ENCODE peak calls at places on chromosomes 6 and 20, in eight cellular contexts. Q is A673; Y is heart left ventricle; C is stimulated activated naive B cell treated with anti-CD40 and anti-IgM and Interleukin-4, amounts not matched to agents 10 μg/mL and 1 μg/mL and 100 μg/mL, for 72 hours; H is Peyer's patch; G is posterior cingulate gyrus; M is renal cortical epithelial cell; X is H9. N is an unnamed sample.

GRCh38 chr6:46015119-46015968 is at the start of gene CLIC5:
- DNase-seq in G (no peak), X (peak; percentile 37), H (peak; percentile 78), M (no peak), Y (peak; percentile 76), C (no peak), Q (no peak), N (peak; percentile 8)

GRCh38 chr6:145704153-145704781 is 31.1 kb downstream of the EPM2A start:
- DNase-seq in G (no peak), Y (no peak), M (peak; percentile 13), C (no peak), H (no peak), X (no peak), Q (peak; percentile 54), N (peak; percentile 15)

GRCh38 chr6:71489736-71490135 is 201.1 kb downstream of the OGFRL1 start:
- DNase-seq in M (peak; percentile 95), Q (peak; percentile 53), G (no peak), C (no peak), H (no peak), X (peak; percentile 42), Y (no peak), N (no peak)

GRCh38 chr6:90238663-90239542 is 57.7 kb downstream of the BACH2 start:
- DNase-seq in G (no peak), C (no peak), Q (no peak), M (no peak), H (no peak), Y (no peak), X (no peak), N (no peak)

GRCh38 chr20:20364747-20365558 is 3.0 kb upstream of the INSM1 start:
- DNase-seq in Q (no peak), Y (no peak), H (no peak), G (no peak), C (no peak), M (no peak), X (no peak), N (no peak)

GRCh38 chr6:170096191-170096802 is 194.6 kb downstream of the DLL1 start:
- DNase-seq in G (no peak), X (peak; percentile 21), Q (no peak), Y (peak; percentile 1), M (no peak), C (no peak), H (no peak), N (no peak)

GRCh38 chr6:132333639-132334516 is 67.4 kb downstream of the MOXD1 start:
- DNase-seq in C (no peak), M (peak; percentile 92), G (no peak), H (no peak), X (no peak), Q (peak; percentile 21), Y (peak; percentile 45), N (no peak)

GRCh38 chr6:131924881-131925474 is 26.2 kb downstream of the CCN2 start:
- DNase-seq in Q (peak; percentile 74), H (no peak), X (no peak), C (no peak), M (peak; percentile 62), Y (no peak), G (no peak), N (peak; percentile 35)

GRCh38 chr6:112785408-112785807 is 438.3 kb downstream of the RFPL4B start:
- DNase-seq in G (no peak), Q (no peak), C (no peak), X (no peak), H (no peak), Y (no peak), M (no peak), N (no peak)

GRCh38 chr6:13463941-13464340 is 23.5 kb downstream of the GFOD1 start:
- DNase-seq in Y (no peak), H (no peak), C (no peak), Q (no peak), M (no peak), G (no peak), X (no peak), N (no peak)

GRCh38 chr20:35187584-35188190 is 15.8 kb downstream of the PROCR start:
- DNase-seq in X (no peak), G (no peak), M (no peak), Q (no peak), H (no peak), C (no peak), Y (no peak), N (no peak)

GRCh38 chr6:21149460-21149859 is 444.1 kb upstream of the SOX4 start:
- DNase-seq in H (no peak), C (no peak), G (no peak), X (no peak), Q (no peak), Y (no peak), M (no peak), N (no peak)

GRCh38 chr6:143601501-143601900 is 76.3 kb upstream of the PHACTR2 start:
- DNase-seq in Q (no peak), M (no peak), Y (no peak), X (no peak), G (no peak), C (no peak), H (no peak), N (no peak)

GRCh38 chr20:18057106-18057993 is at the start of gene OVOL2:
- DNase-seq in M (peak; percentile 35), G (no peak), C (no peak), Q (no peak), H (peak; percentile 90), Y (no peak), X (peak; percentile 88), N (peak; percentile 9)

GRCh38 chr20:3309226-3309625 is 70.2 kb upstream of the SLC4A11 start:
- DNase-seq in C (no peak), G (no peak), X (no peak), H (no peak), Q (no peak), M (no peak), Y (no peak), N (no peak)

GRCh38 chr6:138555294-138555988 is 56.1 kb upstream of the NHSL1 start:
- DNase-seq in X (no peak), Y (no peak), Q (no peak), M (peak; percentile 55), G (no peak), H (no peak), C (no peak), N (peak; percentile 73)

GRCh38 chr6:29764422-29765196 is 41.4 kb downstream of the HLA-F start:
- DNase-seq in C (no peak), Y (no peak), G (no peak), H (no peak), M (peak; percentile 55), Q (no peak), X (peak; percentile 12), N (no peak)

GRCh38 chr6:24856954-24857670 is 58.4 kb upstream of the ARMH2 start:
- DNase-seq in Y (no peak), Q (no peak), H (no peak), M (no peak), X (no peak), C (no peak), G (no peak), N (no peak)

GRCh38 chr6:46129301-46129633 is 522 bp upstream of the ENPP4 start:
- DNase-seq in C (no peak), H (no peak), G (no peak), M (peak; percentile 29), X (no peak), Y (no peak), Q (no peak), N (no peak)

GRCh38 chr20:4730782-4731181 is 9.1 kb downstream of the PRND start:
- DNase-seq in Q (peak; percentile 41), H (no peak), Y (peak; percentile 33), G (no peak), C (no peak), X (no peak), M (peak; percentile 13), N (peak; percentile 25)

GRCh38 chr6:54737247-54737646 is 109.3 kb upstream of the FAM83B start:
- DNase-seq in Y (no peak), G (no peak), C (no peak), M (no peak), X (peak; percentile 55), Q (peak; percentile 35), H (no peak), N (peak; percentile 19)

GRCh38 chr6:19153270-19153980 is 683.7 kb upstream of the ID4 start:
- DNase-seq in C (no peak), H (no peak), Y (peak; percentile 14), X (no peak), G (no peak), Q (no peak), M (no peak), N (no peak)

GRCh38 chr6:169556758-169557505 is 144.9 kb downstream of the WDR27 start:
- DNase-seq in M (no peak), G (no peak), Q (no peak), Y (no peak), X (no peak), C (no peak), H (no peak), N (no peak)

GRCh38 chr20:34515484-34516037 is 661 bp upstream of the DYNLRB1 start:
- DNase-seq in Q (peak; percentile 46), C (peak; percentile 66), X (peak; percentile 92), H (peak; percentile 83), G (no peak), M (peak; percentile 61), Y (peak; percentile 27), N (peak; percentile 72)

GRCh38 chr6:125793280-125793679 is 2.5 kb downstream of the NCOA7 start:
- DNase-seq in Q (peak; percentile 49), Y (peak; percentile 18), H (no peak), C (no peak), M (no peak), X (no peak), G (no peak), N (no peak)

GRCh38 chr6:37514840-37515239 is 15.1 kb upstream of the CCDC167 start:
- DNase-seq in M (no peak), Q (no peak), C (no peak), Y (no peak), G (peak; percentile 24), X (no peak), H (no peak), N (no peak)

GRCh38 chr6:73585566-73586415 is 65.0 kb upstream of the EEF1A1 start:
- DNase-seq in H (no peak), C (peak; percentile 8), Q (peak; percentile 81), M (peak; percentile 90), G (no peak), Y (peak; percentile 50), X (peak; percentile 48), N (peak; percentile 87)

GRCh38 chr6:7758456-7758855 is 32.6 kb downstream of the BMP6 start:
- DNase-seq in C (no peak), Q (no peak), Y (no peak), X (no peak), H (no peak), G (no peak), M (peak; percentile 97), N (no peak)